ENCODE peak calls at places on chromosomes 7 and 10, in four cellular contexts. F is AG04449, T is astrocyte of the spinal cord, P is cardiac muscle cell. Y is an unnamed sample.
A peak's percentile ranks its signal among the peaks of the same experiment; 100 is the strongest.

GRCh38 chr10:62687230-62687748 is 117.2 kb upstream of the ADO start:
- DNase-seq in P (no peak), T (peak; percentile 10), F (no peak), Y (peak; percentile 27)

GRCh38 chr10:130137077-130137448 is 872 bp downstream of the GLRX3 start:
- DNase-seq in F (no peak), P (peak; percentile 46), T (peak; percentile 36), Y (peak; percentile 47)

GRCh38 chr7:136878878-136879277 is 10.4 kb downstream of the CHRM2 start:
- DNase-seq in F (no peak), T (no peak), P (no peak), Y (no peak)

GRCh38 chr10:49654036-49654693 is 25.3 kb upstream of the C10orf53 start:
- DNase-seq in T (no peak), P (no peak), F (no peak), Y (no peak)

GRCh38 chr10:31947144-31947926 is 18.7 kb upstream of the ARHGAP12 start:
- DNase-seq in F (peak; percentile 80), T (peak; percentile 86), P (peak; percentile 94), Y (peak; percentile 95)

GRCh38 chr7:30917216-30917893 is 5.7 kb downstream of the AQP1 start:
- DNase-seq in P (no peak), F (no peak), T (no peak), Y (no peak)

GRCh38 chr7:155227004-155227787 is 70.5 kb upstream of the INSIG1 start:
- DNase-seq in P (no peak), F (no peak), T (no peak), Y (no peak)

GRCh38 chr7:45599851-45600706 is 25.9 kb downstream of the ADCY1 start:
- DNase-seq in F (no peak), P (no peak), T (no peak), Y (no peak)

GRCh38 chr7:106026101-106026500 is 63.0 kb downstream of the CDHR3 start:
- DNase-seq in T (no peak), F (no peak), P (no peak), Y (no peak)

GRCh38 chr10:119726291-119727261 is 726 bp downstream of the INPP5F start:
- DNase-seq in P (no peak), T (no peak), F (no peak), Y (no peak)

GRCh38 chr10:73859441-73860049 is 14.8 kb downstream of the CAMK2G start:
- DNase-seq in P (no peak), T (no peak), F (no peak), Y (peak; percentile 47)

GRCh38 chr10:20248309-20248708 is 432.1 kb downstream of the PLXDC2 start:
- DNase-seq in F (no peak), P (no peak), T (no peak), Y (no peak)

GRCh38 chr10:119341236-119342016 is 134.1 kb downstream of the GRK5 start:
- DNase-seq in P (peak; percentile 74), T (peak; percentile 71), F (no peak), Y (peak; percentile 51)

DNA sequence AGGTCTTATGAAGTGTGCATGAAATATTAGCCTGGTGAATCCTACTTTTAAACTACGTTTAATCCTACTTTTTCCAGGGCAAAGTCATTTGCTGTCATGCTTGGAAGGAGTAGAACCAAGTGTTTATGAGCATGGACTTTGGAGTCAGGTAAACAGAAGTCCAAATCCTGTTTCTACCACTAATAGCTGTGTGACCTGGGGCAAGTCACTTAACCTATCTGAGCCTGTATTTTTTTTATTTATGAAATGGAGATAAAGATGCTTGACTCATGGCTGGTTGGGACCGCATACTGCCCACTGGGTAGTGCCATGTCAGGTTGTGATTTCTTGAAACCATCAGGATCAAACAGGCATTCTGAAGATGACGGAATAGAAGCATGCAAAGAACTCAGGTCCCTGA is 249.6 kb downstream of the BAMBI start:
- DNase-seq in P (no peak), F (no peak), T (no peak), Y (no peak)
- H3K4me3 ChIP-seq in P (no peak overlapping the region), F (no peak overlapping the region), T (no peak overlapping the region), Y (no peak overlapping the region)

DNA sequence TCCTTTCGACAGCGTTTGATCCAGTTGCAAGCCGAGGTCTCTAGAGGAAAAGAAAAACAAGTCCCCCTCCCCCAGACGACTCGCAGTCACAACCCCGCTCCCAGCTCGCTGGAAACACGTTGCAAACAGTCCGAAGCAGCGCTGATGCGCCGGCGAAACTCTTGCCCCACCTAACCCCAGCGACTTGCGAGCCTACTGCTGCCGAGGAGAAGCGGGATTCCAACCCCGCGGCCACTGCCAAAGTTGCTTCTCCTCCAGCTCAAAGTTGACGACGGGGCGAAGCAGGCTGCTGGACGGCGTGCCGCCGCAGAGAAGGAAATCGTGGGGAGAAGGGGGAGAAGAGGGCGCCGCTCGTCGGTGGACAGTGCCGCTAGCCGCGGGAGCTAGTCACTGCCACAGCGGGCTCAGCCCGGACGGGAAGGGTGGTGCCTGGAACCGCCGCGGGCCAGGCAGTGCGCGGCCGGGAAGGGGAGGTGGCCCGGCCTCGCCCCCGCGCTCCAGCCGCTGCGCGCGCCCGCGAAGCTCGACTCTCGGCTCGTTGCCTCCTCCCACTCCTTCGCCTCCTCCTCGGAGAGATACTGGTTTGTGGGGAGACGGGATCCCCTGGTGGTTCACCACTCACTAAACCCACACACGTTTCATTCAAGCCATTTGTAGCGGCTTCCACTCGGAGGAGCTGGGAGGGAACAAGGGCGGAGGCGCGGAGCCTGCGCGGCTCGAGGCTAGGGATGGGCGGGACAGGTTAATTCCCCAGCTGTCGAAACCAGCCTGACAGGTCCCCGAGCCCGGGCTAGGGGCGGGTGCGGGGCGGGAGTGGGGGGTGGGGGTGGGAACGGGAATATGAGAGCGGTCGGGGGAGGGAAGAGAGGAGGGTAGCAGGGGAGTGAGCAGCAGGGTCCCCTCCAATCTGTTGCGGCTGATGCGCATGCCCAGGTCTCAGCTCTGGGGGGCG is at the start of gene GPR37:
- DNase-seq in T (peak; percentile 74), P (peak; percentile 37), F (no peak), Y (peak; percentile 76)
- TF ChIP-seq CTCF in T (peak; percentile 25), P (no peak), F (peak; percentile 11), Y (peak; percentile 21)

GRCh38 chr10:10138685-10139084 is 879.0 kb upstream of the CELF2 start:
- DNase-seq in T (no peak), P (peak; percentile 2), F (no peak), Y (no peak)
- H3K4me3 ChIP-seq in T (no peak overlapping the region), P (no peak overlapping the region), F (no peak overlapping the region), Y (no peak overlapping the region)

GRCh38 chr10:35016009-35016408 is 74.1 kb downstream of the CUL2 start:
- DNase-seq in T (no peak), P (no peak), F (no peak), Y (no peak)

GRCh38 chr10:35017608-35018007 is 72.5 kb downstream of the CUL2 start:
- DNase-seq in T (no peak), P (no peak), F (no peak), Y (no peak)

GRCh38 chr10:35019037-35019794 is 70.9 kb downstream of the CUL2 start:
- DNase-seq in F (no peak), T (no peak), P (no peak), Y (no peak)
- TF ChIP-seq CTCF in F (no peak), T (no peak), P (no peak), Y (no peak)

DNA sequence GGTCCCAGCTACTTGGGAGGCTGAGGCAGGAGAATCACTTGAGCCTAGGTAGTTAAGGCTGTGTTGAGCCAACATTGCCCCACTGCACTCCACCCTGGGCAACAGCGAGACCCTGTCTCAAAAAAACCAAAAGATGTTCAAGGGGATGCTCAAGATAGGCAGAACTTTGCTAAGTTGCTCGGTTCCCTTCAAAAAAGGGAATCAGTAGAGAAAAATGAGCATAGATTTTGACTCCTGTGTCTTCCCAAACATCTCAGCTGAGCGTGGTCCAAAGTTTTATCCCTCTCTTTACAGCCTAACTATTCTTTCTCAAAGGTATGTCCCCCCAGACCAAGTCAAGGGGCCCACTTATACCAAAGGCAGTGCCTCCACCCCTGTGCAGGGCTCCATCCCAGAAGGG is 14.0 kb downstream of the AGFG2 start:
- DNase-seq in T (no peak), P (no peak), F (no peak), Y (no peak)
- H3K4me3 ChIP-seq in T (no peak overlapping the region), P (no peak overlapping the region), F (no peak overlapping the region), Y (no peak overlapping the region)

GRCh38 chr7:78585958-78586357 is 787.4 kb downstream of the PHTF2 start:
- DNase-seq in P (no peak), F (no peak), T (no peak), Y (no peak)

GRCh38 chr7:78588393-78588792 is 789.8 kb downstream of the PHTF2 start:
- DNase-seq in F (no peak), P (no peak), T (no peak), Y (no peak)

DNA sequence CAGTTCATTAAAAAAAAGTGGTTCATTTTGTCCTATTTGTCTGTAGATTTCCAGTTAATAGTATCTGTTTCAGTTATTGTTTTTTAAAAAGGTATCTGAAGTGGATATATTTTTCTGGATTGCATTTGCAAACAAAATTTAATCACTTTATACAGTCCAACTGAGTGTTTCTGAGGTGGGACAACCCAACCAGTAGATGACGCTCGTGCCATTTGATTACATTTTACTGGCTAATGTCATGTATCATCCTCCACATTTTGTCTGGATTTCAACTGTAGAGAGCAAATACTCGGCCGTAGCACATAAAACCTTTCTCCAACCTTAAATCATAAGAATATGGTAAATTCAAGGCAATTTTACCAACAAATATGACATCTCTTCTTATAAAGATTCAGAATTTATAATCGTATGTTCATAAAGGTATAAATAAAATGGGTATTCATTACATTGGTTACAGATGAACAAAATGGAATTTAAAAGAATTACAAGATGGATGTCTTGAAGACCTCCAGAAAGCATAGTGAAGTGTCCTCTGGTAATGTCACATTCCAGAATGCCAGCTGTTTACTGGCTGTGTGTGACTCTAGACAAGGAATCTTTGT is 789.0 kb downstream of the PHTF2 start:
- DNase-seq in T (no peak), F (no peak), P (peak; percentile 14), Y (no peak)
- TF ChIP-seq CTCF in T (peak; percentile 1), F (peak; percentile 30), P (peak; percentile 15), Y (peak; percentile 22)

GRCh38 chr10:71714055-71714454 is 5.5 kb downstream of the C10orf105 start:
- DNase-seq in P (no peak), T (no peak), F (no peak), Y (no peak)
- H3K4me3 ChIP-seq in P (no peak overlapping the region), T (no peak overlapping the region), F (no peak overlapping the region), Y (no peak overlapping the region)

GRCh38 chr10:96272256-96272985 is 1.1 kb upstream of the BLNK start:
- DNase-seq in P (no peak), T (no peak), F (no peak), Y (no peak)
- TF ChIP-seq CTCF in P (no peak), T (no peak), F (no peak), Y (no peak)

DNA sequence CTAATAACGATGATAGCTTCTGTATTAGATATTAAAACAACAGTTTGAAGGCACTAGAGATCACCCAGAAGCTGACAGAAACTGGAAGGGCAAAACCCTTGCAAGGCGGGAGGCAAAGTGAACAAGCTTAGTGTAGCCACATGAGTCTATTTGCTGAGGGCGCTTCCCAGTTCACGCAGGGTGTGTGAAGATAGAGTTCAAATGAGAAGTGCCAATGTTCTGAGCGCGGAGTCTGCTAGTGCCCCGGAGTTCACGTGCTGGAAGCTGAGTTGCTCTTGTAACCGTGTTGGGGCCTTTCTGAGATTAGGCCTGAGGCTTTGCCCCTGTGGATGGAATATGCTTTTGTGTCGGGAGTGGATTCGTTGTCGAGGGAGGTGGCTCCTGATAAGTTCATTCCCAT is 16.6 kb upstream of the GTPBP4 start:
- DNase-seq in T (no peak), P (no peak), F (no peak), Y (no peak)
- H3K4me3 ChIP-seq in T (no peak overlapping the region), P (no peak overlapping the region), F (no peak overlapping the region), Y (no peak overlapping the region)

Y was measured in foreskin fibroblast.